ENCODE peak calls at places on chromosome 14, in ten cellular contexts. X, Y, L, J, V, U, I, D, S and A are unnamed samples.
A peak's percentile ranks its signal among the peaks of the same experiment; 100 is the strongest.

GRCh38 chr14:101101456-101102056 is 198.0 kb upstream of the RTL1 start:
- DNase-seq in X (no peak), Y (no peak), L (no peak), J (peak; percentile 11), V (peak; percentile 68), U (no peak), I (no peak), D (no peak), S (no peak), A (no peak)

GRCh38 chr14:52802597-52802996 is 11.2 kb upstream of the GNPNAT1 start:
- DNase-seq in X (no peak), Y (no peak), L (no peak), J (no peak), V (peak; percentile 69), U (no peak), I (no peak), D (peak; percentile 33), S (peak; percentile 97), A (no peak)

GRCh38 chr14:104972301-104973211 is 5.6 kb downstream of the AHNAK2 start:
- DNase-seq in X (peak; percentile 77), Y (peak; percentile 54), L (no peak), J (no peak), V (peak; percentile 96), U (no peak), I (peak; percentile 79), D (no peak), S (peak; percentile 74), A (peak; percentile 11)

GRCh38 chr14:94175403-94176146 is 1.5 kb downstream of the PPP4R4 start:
- DNase-seq in X (no peak), Y (no peak), L (no peak), J (no peak), V (no peak), U (no peak), I (no peak), D (no peak), S (no peak), A (no peak)

GRCh38 chr14:54330876-54331275 is 65.9 kb upstream of the CDKN3 start:
- DNase-seq in X (no peak), Y (no peak), L (no peak), J (no peak), V (no peak), U (no peak), I (no peak), D (no peak), S (no peak), A (no peak)

GRCh38 chr14:64701660-64702059 is 2.6 kb upstream of the PLEKHG3 start:
- DNase-seq in X (no peak), Y (no peak), L (no peak), J (no peak), V (no peak), U (no peak), I (no peak), D (no peak), S (no peak), A (no peak)

GRCh38 chr14:100850841-100851585 is 25.1 kb downstream of the MEG3 start:
- DNase-seq in X (peak; percentile 71), Y (peak; percentile 89), L (no peak), J (peak; percentile 27), V (peak; percentile 27), U (peak; percentile 59), I (peak; percentile 69), D (no peak), S (no peak), A (peak; percentile 44)

GRCh38 chr14:71726639-71727085 is 205.6 kb upstream of the RGS6 start:
- DNase-seq in X (no peak), Y (no peak), L (no peak), J (no peak), V (no peak), U (no peak), I (no peak), D (no peak), S (peak; percentile 43), A (no peak)

GRCh38 chr14:34219661-34220060 is 242.4 kb downstream of the SPTSSA start:
- DNase-seq in X (no peak), Y (no peak), L (no peak), J (no peak), V (peak; percentile 56), U (no peak), I (no peak), D (no peak), S (no peak), A (no peak)

GRCh38 chr14:50018236-50019210 is 97.8 kb downstream of the VCPKMT start:
- DNase-seq in X (peak; percentile 73), Y (peak; percentile 18), L (no peak), J (no peak), V (peak; percentile 57), U (no peak), I (no peak), D (peak; percentile 20), S (peak; percentile 43), A (peak; percentile 49)

GRCh38 chr14:100619382-100620305 is 32.4 kb upstream of the BEGAIN start:
- DNase-seq in X (no peak), Y (peak; percentile 9), L (no peak), J (no peak), V (no peak), U (no peak), I (no peak), D (no peak), S (no peak), A (no peak)

GRCh38 chr14:100620437-100621100 is 33.4 kb upstream of the BEGAIN start:
- DNase-seq in X (no peak), Y (peak; percentile 7), L (no peak), J (no peak), V (no peak), U (no peak), I (no peak), D (no peak), S (no peak), A (no peak)

GRCh38 chr14:105844047-105844630 is 317.8 kb downstream of the TMEM121 start:
- DNase-seq in X (no peak), Y (no peak), L (no peak), J (no peak), V (no peak), U (no peak), I (no peak), D (no peak), S (no peak), A (no peak)

GRCh38 chr14:65070710-65071033 is 31.6 kb downstream of the MAX start:
- DNase-seq in X (peak; percentile 53), Y (peak; percentile 59), L (no peak), J (no peak), V (no peak), U (no peak), I (no peak), D (no peak), S (no peak), A (no peak)

GRCh38 chr14:79825046-79825521 is 386.2 kb downstream of the DIO2 start:
- DNase-seq in X (no peak), Y (no peak), L (no peak), J (peak; percentile 86), V (no peak), U (no peak), I (no peak), D (no peak), S (peak; percentile 89), A (no peak)

GRCh38 chr14:37060496-37061260 is 111.7 kb downstream of the SLC25A21 start:
- DNase-seq in X (no peak), Y (peak; percentile 17), L (no peak), J (no peak), V (no peak), U (no peak), I (no peak), D (no peak), S (no peak), A (no peak)

DNA sequence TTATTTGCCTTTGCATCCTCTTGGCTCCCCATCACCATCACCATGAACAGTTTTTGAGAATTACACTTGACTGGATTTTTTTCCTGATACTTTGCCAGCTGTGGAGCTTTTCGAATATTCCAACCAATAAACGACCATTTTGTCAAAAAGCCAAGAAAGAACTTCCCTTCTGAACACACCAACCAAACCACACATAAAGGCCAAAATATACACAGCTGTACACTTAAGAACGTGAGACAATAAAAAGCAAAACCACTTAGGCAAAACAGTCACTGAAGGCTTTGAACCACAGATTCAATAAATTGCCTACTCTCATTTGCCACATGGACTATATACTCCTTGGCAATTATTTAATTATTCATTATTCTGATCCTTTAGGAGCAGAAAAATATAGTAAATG is 1.1 kb downstream of the C14orf93 start:
- DNase-seq in X (no peak), Y (no peak), L (no peak), J (no peak), V (no peak), U (no peak), I (no peak), D (no peak), S (peak; percentile 28), A (no peak)
- H3K4me3 ChIP-seq in X (no peak overlapping the region), Y (no peak overlapping the region), L (no peak overlapping the region), J (no peak overlapping the region), V (no peak overlapping the region), U (peak overlapping the region; percentile 97), I (no peak overlapping the region), D (no peak overlapping the region), S (no peak overlapping the region), A (peak overlapping the region; percentile 65)

DNA sequence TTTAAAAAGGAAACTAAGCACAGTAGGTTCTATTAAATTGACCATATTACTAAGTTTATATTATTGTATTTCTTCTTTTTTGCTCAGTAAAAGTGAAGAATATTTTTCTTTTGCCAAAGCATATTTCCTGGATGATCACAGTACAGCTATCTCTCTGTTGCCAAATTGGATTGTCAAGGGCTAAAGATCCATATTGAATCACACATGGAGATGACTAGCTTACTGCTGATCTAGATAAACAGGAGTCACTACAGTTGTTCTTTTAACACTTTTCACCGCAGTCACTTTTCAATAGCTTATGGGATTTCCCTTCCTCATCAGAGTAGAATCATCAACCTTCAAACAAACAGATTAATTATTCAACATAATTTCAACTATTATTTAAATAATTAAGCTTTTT is 78.6 kb downstream of the LRRC9 start:
- DNase-seq in X (no peak), Y (no peak), L (no peak), J (no peak), V (no peak), U (no peak), I (no peak), D (no peak), S (peak; percentile 47), A (no peak)
- H3K4me3 ChIP-seq in X (no peak overlapping the region), Y (no peak overlapping the region), L (no peak overlapping the region), J (no peak overlapping the region), V (no peak overlapping the region), U (no peak overlapping the region), I (no peak overlapping the region), D (no peak overlapping the region), S (no peak overlapping the region), A (no peak overlapping the region)

GRCh38 chr14:55500219-55500701 is 59.8 kb upstream of the TBPL2 start:
- DNase-seq in X (no peak), Y (peak; percentile 55), L (no peak), J (no peak), V (no peak), U (no peak), I (no peak), D (no peak), S (no peak), A (no peak)
- H3K4me3 ChIP-seq in X (no peak overlapping the region), Y (no peak overlapping the region), L (no peak overlapping the region), J (no peak overlapping the region), V (no peak overlapping the region), U (no peak overlapping the region), I (no peak overlapping the region), D (no peak overlapping the region), S (no peak overlapping the region), A (no peak overlapping the region)

DNA sequence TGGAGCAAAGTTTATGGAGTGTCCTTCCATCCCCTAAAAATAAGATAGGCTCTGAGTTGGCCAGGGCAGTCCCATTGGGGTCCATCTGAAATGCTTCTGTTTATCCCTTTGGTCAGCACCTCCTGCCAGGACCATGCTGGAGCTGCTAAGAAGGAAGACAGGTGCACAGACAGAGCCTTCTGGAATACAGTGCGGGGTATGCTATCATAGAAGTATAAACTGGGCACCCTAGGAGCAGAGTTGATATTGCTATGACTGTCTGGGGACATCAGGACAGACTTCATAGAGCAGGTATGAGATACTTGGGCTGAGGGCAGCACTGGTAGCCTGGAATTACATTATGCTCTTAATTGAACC is 170.4 kb upstream of the HIF1A start:
- DNase-seq in X (no peak), Y (no peak), L (no peak), J (no peak), V (no peak), U (no peak), I (no peak), D (no peak), S (no peak), A (no peak)
- H3K4me3 ChIP-seq in X (no peak overlapping the region), Y (no peak overlapping the region), L (no peak overlapping the region), J (no peak overlapping the region), V (no peak overlapping the region), U (peak overlapping the region; percentile 30), I (peak overlapping the region; percentile 2), D (no peak overlapping the region), S (no peak overlapping the region), A (no peak overlapping the region)